ENCODE peak calls at places on chromosome 9, in five cellular contexts. F is upper lobe of left lung, J is Panc1, O is GM12878, P is HCT116. S is an unnamed sample.

GRCh38 chr9:27888661-27889295 is 315.5 kb upstream of the C9orf72 start:
- ATAC-seq in J (no peak), P (peak), O (peak), F (no peak), S (no peak)

GRCh38 chr9:109914280-109915027 is 134.5 kb downstream of the PALM2AKAP2 start:
- ATAC-seq in P (no peak), J (no peak), O (peak), F (no peak), S (no peak)

GRCh38 chr9:95008151-95008771 is 281.8 kb downstream of the AOPEP start:
- ATAC-seq in F (no peak), O (no peak), J (peak), P (no peak), S (no peak)

GRCh38 chr9:17726298-17726697 is 147.4 kb downstream of the SH3GL2 start:
- ATAC-seq in F (no peak), J (no peak), O (no peak), P (no peak), S (no peak)

GRCh38 chr9:12091865-12092527 is 601.2 kb upstream of the TYRP1 start:
- ATAC-seq in J (no peak), F (peak), P (no peak), O (no peak), S (no peak)

GRCh38 chr9:21234153-21234687 is 5.6 kb downstream of the IFNA14 start:
- ATAC-seq in F (no peak), P (no peak), O (no peak), J (no peak), S (no peak)

GRCh38 chr9:18487620-18488019 is 13.7 kb downstream of the ADAMTSL1 start:
- ATAC-seq in F (no peak), J (no peak), O (no peak), P (no peak), S (no peak)

GRCh38 chr9:89000973-89001916 is 10.0 kb downstream of the S1PR3 start:
- ATAC-seq in O (peak), P (peak), F (peak), J (peak), S (peak)

GRCh38 chr9:90092512-90092911 is 487.7 kb downstream of the GADD45G start:
- ATAC-seq in O (no peak), P (no peak), F (no peak), J (no peak), S (no peak)

GRCh38 chr9:101693937-101694336 is 44.5 kb downstream of the GRIN3A start:
- ATAC-seq in F (no peak), P (no peak), O (no peak), J (no peak), S (no peak)

GRCh38 chr9:131402073-131402472 is 8.2 kb downstream of the PRRC2B start:
- ATAC-seq in J (no peak), F (peak), O (no peak), P (no peak), S (no peak)

GRCh38 chr9:115976726-115977125 is 176.9 kb upstream of the PAPPA start:
- ATAC-seq in F (no peak), J (no peak), P (no peak), O (no peak), S (no peak)

DNA sequence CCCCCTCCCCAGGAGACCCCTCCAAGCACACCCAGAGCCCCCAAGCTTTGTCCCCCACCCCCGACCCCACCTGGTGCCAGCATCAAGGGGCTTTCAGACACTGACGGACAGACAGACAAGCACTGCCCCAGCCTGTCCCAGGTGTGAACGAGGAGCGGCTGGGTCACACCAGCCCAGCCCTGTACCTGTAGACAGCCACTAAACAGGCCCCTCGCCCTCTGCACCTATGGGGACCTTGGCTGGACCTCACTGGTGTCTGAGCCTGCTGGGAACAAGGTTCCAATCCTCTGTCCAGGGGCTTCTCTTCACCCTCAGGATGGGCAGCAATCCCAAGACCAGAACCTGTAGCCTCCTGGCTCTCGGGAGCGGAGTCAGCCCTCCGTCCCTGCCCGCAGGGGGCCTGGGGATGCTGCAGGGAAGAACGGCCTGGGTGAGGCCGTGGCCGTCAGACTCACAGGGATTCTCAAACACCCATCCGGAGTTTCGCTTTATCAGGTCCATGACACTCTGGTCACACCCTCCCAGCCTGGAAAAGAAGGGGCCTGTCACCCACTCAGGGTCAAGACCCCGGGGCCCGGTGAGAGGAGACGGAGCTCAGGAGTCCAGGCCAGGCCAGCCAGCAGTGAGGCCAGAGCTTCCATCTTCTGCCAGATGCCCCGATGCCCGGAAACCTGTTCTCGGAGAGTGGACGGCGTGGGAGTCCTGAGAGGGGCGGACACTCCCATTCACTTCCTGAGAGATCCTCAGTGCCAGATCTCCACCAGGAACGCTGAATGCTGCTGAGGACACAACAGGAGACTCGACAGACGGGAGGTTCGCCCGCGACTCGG is 2.7 kb downstream of the LCN6 start:
- ATAC-seq in O (no peak), P (no peak), F (no peak), J (no peak), S (no peak)
- H3K4me3 ChIP-seq in O (no peak), P (no peak), F (peak), J (no peak), S (peak)

GRCh38 chr9:127714916-127715442 is 484 bp downstream of the PTRH1 start:
- ATAC-seq in F (peak), O (peak), J (peak), P (peak), S (no peak)

GRCh38 chr9:127714020-127714835 is 1.2 kb downstream of the PTRH1 start:
- ATAC-seq in J (no peak), F (no peak), P (no peak), O (no peak), S (no peak)

GRCh38 chr9:127716412-127716811 is 533 bp downstream of the TTC16 start:
- ATAC-seq in J (no peak), O (no peak), P (no peak), F (no peak), S (no peak)

GRCh38 chr9:127717766-127718165 is 1.9 kb downstream of the TTC16 start:
- ATAC-seq in J (no peak), F (no peak), O (no peak), P (no peak), S (no peak)

DNA sequence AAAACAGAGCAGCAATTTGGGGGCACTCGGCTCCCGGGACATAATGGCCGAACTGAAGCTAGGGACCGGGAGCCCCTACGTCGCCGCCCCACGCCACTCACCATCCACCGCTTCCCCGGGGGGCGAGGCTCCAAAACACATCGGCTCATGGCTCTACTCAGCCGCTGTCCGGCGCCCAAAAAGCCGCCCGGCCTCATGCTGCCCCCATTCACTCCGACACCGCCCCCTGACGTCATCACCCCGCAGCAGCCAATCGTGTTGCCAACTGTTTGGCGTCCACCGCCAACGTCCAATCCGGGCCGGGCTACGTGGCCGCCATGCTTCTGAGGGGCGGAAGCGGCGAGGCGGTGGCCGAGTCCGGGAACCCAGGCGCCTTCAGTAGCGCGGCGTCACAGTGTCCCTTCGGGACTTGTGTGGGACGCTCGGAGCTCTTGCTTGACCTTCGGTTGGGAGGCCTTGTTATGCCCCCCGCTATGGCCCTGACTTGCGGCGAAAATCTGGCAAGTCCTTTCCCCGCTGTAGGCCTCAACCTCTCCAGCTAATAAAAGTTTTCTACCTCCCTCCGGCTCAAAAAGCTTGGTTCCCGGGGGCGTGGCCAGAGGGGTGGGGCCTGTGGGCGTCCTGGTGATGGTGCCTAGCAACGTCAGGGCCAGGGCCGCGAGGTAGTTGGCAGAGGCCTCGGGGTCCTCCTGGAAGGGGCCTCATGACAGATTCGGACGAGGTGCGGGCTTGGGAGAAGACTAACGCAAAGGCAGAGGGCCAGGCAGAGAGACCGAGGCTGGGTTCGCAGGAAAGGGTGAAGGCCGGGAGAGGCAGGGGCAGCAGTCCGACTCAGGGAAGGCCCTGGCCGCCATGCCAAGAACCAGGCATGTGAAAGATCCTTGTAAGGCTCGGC is at the start of the genes PTRH1 and TTC16:
- ATAC-seq in P (peak), F (peak), J (peak), O (peak), S (peak)
- TF ChIP-seq POLR2AphosphoS5 in P (peak), F (peak), J (no peak), O (peak), S (peak)

GRCh38 chr9:129495422-129496186 is 125.3 kb downstream of the C9orf50 start:
- ATAC-seq in F (peak), J (peak), O (peak), P (peak), S (peak)

GRCh38 chr9:129496187-129497063 is 124.5 kb downstream of the C9orf50 start:
- ATAC-seq in P (peak), F (peak), O (peak), J (peak), S (peak)

GRCh38 chr9:129497064-129497836 is 123.7 kb downstream of the C9orf50 start:
- ATAC-seq in F (peak), O (no peak), P (peak), J (no peak), S (peak)

GRCh38 chr9:129498451-129499376 is 122.2 kb downstream of the C9orf50 start:
- ATAC-seq in J (no peak), F (no peak), O (no peak), P (no peak), S (no peak)

GRCh38 chr9:129497837-129498450 is 123.0 kb downstream of the C9orf50 start:
- ATAC-seq in F (no peak), O (no peak), J (no peak), P (no peak), S (no peak)
- H3K4me3 ChIP-seq in F (peak), O (no peak), J (no peak), P (peak), S (peak)

DNA sequence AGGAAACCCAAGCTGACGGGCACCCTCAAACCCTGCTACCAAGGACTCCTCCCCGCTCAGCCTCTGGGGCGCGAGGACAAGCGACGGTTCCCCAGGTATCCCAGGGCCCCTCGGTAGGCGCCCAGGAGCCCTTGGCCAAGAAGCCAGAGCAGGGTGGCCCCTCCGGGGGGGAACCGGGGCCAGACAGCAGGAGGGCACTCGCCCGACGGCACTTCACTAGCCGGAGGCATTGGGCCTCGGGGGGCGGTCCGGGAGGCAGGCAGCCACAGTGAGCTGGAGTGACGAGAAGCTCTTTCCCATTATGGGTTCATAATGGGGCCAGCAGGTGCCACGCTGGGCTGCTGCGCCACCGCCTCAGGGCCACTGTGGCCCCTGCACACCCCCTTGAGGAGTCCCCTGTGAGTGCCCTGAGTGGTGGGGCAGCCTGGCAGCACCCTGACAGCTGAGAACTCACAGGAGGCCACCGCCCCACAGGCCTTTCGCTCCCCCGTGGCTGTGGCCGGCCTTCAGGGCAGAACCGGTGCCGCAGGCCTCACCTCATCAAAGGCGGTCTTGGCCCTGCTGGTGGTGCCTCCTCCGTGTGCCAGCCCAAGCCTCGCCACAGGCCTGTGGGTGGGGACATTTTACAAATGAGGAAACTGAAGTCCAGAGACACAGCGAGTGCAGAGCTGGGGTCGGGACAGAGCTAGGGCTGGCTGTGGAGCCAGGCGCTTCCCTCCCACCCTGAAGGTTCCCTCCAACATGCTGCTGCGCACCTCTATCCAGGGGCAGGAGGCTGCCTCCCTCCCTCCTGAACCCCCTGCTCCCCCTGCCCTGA is 68.7 kb downstream of the PSMB7 start:
- ATAC-seq in F (no peak), P (no peak), J (no peak), O (no peak), S (no peak)
- TF ChIP-seq POLR2AphosphoS5 in F (no peak), P (no peak), J (no peak), O (no peak), S (no peak)

GRCh38 chr9:92948032-92948534 is 760 bp downstream of the FGD3 start:
- ATAC-seq in F (no peak), J (peak), P (no peak), O (no peak), S (no peak)
- H3K4me3 ChIP-seq in F (peak), J (no peak), P (no peak), O (no peak), S (no peak)

GRCh38 chr9:77598510-77598909 is 49.6 kb downstream of the GNA14 start:
- ATAC-seq in F (peak), P (no peak), J (no peak), O (no peak), S (peak)
- TF ChIP-seq POLR2AphosphoS5 in F (peak), P (no peak), J (no peak), O (no peak), S (peak)

DNA sequence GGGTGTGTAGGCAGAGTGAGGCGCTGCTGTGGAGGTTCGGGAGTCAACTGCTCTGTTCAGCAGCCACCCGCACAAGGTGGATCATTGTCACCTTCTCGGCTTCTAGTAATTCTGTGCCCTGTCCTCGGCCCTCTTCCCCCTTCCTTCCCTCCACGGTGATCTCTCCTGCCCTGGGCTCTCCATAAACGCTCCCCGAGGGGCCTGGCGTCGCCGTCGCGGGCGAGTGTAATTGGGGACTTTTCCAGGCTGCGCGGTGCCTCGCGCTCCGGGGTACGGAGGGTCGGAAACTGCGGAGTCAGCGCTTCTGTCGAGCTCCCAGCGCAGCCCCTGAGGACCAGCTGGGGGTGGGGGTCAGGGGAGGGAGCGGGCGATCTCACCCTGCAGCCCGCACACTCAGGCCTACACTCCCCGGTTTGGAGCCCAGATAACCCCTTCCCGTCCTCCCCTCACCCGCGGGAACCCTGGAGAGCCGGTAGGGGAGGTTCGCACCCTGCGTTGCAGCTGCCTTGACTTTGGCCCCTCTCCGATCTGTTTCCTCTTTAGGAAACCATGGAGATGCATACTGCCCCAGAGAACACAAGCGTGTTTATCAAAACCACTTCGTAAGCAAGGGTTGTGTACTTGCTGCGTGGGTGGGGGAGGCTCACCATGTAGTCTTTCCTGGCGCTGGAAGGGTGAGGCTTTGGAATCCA is 188.3 kb upstream of the ZNF618 start:
- ATAC-seq in F (peak), O (no peak), P (no peak), J (no peak), S (no peak)
- H3K4me3 ChIP-seq in F (peak), O (no peak), P (no peak), J (no peak), S (no peak)

GRCh38 chr9:108297025-108297424 is 558.8 kb downstream of the ACTL7B start:
- ATAC-seq in J (no peak), O (no peak), F (peak), P (no peak), S (peak)
- TF ChIP-seq POLR2AphosphoS5 in J (no peak), O (no peak), F (no peak), P (no peak), S (no peak)

S was measured in gastroesophageal sphincter.